ENCODE peak calls at places on chromosomes 2 and 18, in nine cellular contexts. X is ascending aorta; R is AML-193; Z is GM06990; I is GM12878; L is H54; B is GOT3; O is stimulated activated CD8-positive, alpha-beta memory T cell treated with anti-CD3 and anti-CD28 coated beads, Interleukin-12 subunit alpha, Interleukin-12 subunit beta, amount 100 ng/mL, for 1 hour; D is suprapubic skin. M is an unnamed sample.

GRCh38 chr2:27298391-27299080 is 9.7 kb downstream of the UCN start:
- DNase-seq in X (no peak), R (no peak), Z (no peak), I (no peak), L (no peak), B (no peak), O (no peak), D (no peak), M (no peak)

GRCh38 chr18:341102-341501 is 73.3 kb upstream of the THOC1 start:
- DNase-seq in X (no peak), R (no peak), Z (no peak), I (no peak), L (no peak), B (no peak), O (no peak), D (no peak), M (no peak)

GRCh38 chr2:85215074-85216050 is 82.2 kb downstream of the TCF7L1 start:
- DNase-seq in X (peak), R (no peak), Z (no peak), I (no peak), L (no peak), B (peak), O (no peak), D (peak), M (no peak)

GRCh38 chr2:98308068-98308467 is 38.2 kb upstream of the CNGA3 start:
- DNase-seq in X (no peak), R (no peak), Z (no peak), I (no peak), L (no peak), B (no peak), O (no peak), D (no peak), M (no peak)

GRCh38 chr2:31049264-31049663 is 89.0 kb downstream of the GALNT14 start:
- DNase-seq in X (peak), R (no peak), Z (no peak), I (no peak), L (no peak), B (no peak), O (no peak), D (peak), M (no peak)

GRCh38 chr2:200901459-200902072 is 12.4 kb downstream of the NIF3L1 start:
- DNase-seq in X (peak), R (peak), Z (peak), I (peak), L (peak), B (no peak), O (peak), D (peak), M (peak)

GRCh38 chr2:51981813-51982212 is 949.9 kb upstream of the NRXN1 start:
- DNase-seq in X (no peak), R (no peak), Z (no peak), I (no peak), L (no peak), B (no peak), O (no peak), D (no peak), M (no peak)

GRCh38 chr2:153133716-153134115 is 344.8 kb downstream of the RPRM start:
- DNase-seq in X (no peak), R (no peak), Z (no peak), I (no peak), L (no peak), B (no peak), O (no peak), D (no peak), M (no peak)